ENCODE peak calls at places on chromosomes 13 and 19, in ten cellular contexts. B is HFFc6, C is foreskin fibroblast, X is body of pancreas, Z is mesothelial cell of epicardium, W is fibroblast of lung, V is RWPE2, O is kidney, U is uterus, J is dorsolateral prefrontal cortex. D is an unnamed sample.

GRCh38 chr13:50800091-50800739 is 43.3 kb downstream of the DLEU7 start:
- DNase-seq in B (no peak), C (no peak), X (no peak), Z (no peak), W (no peak), V (no peak), O (no peak), U (no peak), J (no peak), D (no peak)

GRCh38 chr19:48509467-48510194 is 2.0 kb downstream of the LMTK3 start:
- DNase-seq in B (no peak), C (no peak), X (no peak), Z (no peak), W (no peak), V (no peak), O (no peak), U (no peak), J (peak; percentile 71), D (no peak)

GRCh38 chr19:2770055-2771013 is 12.7 kb downstream of the SGTA start:
- DNase-seq in B (no peak), C (peak; percentile 71), X (peak; percentile 35), Z (no peak), W (peak; percentile 29), V (no peak), O (no peak), U (peak; percentile 66), J (peak; percentile 44), D (no peak)

GRCh38 chr19:45847661-45848060 is 15.3 kb downstream of the SYMPK start:
- DNase-seq in B (no peak), C (no peak), X (no peak), Z (no peak), W (no peak), V (no peak), O (no peak), U (no peak), J (no peak), D (no peak)

GRCh38 chr19:13103961-13104847 is 1.5 kb upstream of the LYL1 start:
- DNase-seq in B (no peak), C (no peak), X (no peak), Z (no peak), W (no peak), V (no peak), O (peak; percentile 92), U (peak; percentile 51), J (peak; percentile 62), D (peak; percentile 77)

GRCh38 chr19:1658446-1659433 is 6.3 kb upstream of the TCF3 start:
- DNase-seq in B (no peak), C (no peak), X (no peak), Z (no peak), W (no peak), V (no peak), O (peak; percentile 63), U (no peak), J (no peak), D (no peak)

GRCh38 chr19:50173144-50173543 is 10.1 kb upstream of the IZUMO2 start:
- DNase-seq in B (no peak), C (no peak), X (no peak), Z (no peak), W (no peak), V (no peak), O (no peak), U (no peak), J (no peak), D (no peak)

GRCh38 chr13:104833221-104833620 is 1702.2 kb downstream of the EFNB2 start:
- DNase-seq in B (no peak), C (no peak), X (no peak), Z (no peak), W (no peak), V (no peak), O (no peak), U (no peak), J (no peak), D (no peak)

GRCh38 chr13:78609464-78610205 is 6.3 kb upstream of the POU4F1 start:
- DNase-seq in B (no peak), C (peak; percentile 50), X (peak; percentile 23), Z (no peak), W (no peak), V (no peak), O (peak; percentile 73), U (peak; percentile 39), J (no peak), D (no peak)

GRCh38 chr19:45172611-45173208 is 5.3 kb downstream of the TRAPPC6A start:
- DNase-seq in B (no peak), C (no peak), X (no peak), Z (no peak), W (peak; percentile 34), V (peak; percentile 52), O (peak; percentile 73), U (no peak), J (no peak), D (no peak)

GRCh38 chr13:29497137-29497654 is 98.3 kb downstream of the SLC7A1 start:
- DNase-seq in B (no peak), C (no peak), X (peak; percentile 47), Z (no peak), W (peak; percentile 65), V (no peak), O (peak; percentile 83), U (peak; percentile 63), J (no peak), D (peak; percentile 43)

GRCh38 chr19:55483681-55484361 is 1.2 kb upstream of the NAT14 start:
- DNase-seq in B (no peak), C (no peak), X (no peak), Z (no peak), W (no peak), V (peak; percentile 62), O (no peak), U (no peak), J (no peak), D (no peak)

GRCh38 chr19:37929512-37929911 is 22.5 kb downstream of the SIPA1L3 start:
- DNase-seq in B (no peak), C (no peak), X (no peak), Z (no peak), W (no peak), V (no peak), O (no peak), U (no peak), J (no peak), D (no peak)
- TF ChIP-seq CTCF in B (no peak), C (no peak), X (no peak), Z (no peak), W (no peak), V (no peak), O (no peak), U (no peak), J (no peak), D (no peak)

GRCh38 chr19:10550336-10550735 is 6.6 kb downstream of the ATG4D start:
- DNase-seq in B (no peak), C (no peak), X (no peak), Z (no peak), W (no peak), V (no peak), O (no peak), U (no peak), J (no peak), D (no peak)

GRCh38 chr19:10552596-10553053 is 8.9 kb downstream of the ATG4D start:
- DNase-seq in B (no peak), C (peak; percentile 63), X (no peak), Z (no peak), W (peak; percentile 19), V (no peak), O (no peak), U (no peak), J (peak; percentile 53), D (no peak)

GRCh38 chr19:10549733-10550132 is 6.0 kb downstream of the ATG4D start:
- DNase-seq in B (no peak), C (no peak), X (no peak), Z (no peak), W (no peak), V (no peak), O (no peak), U (no peak), J (no peak), D (no peak)

GRCh38 chr19:10553087-10553667 is 9.5 kb downstream of the ATG4D start:
- DNase-seq in B (no peak), C (no peak), X (no peak), Z (no peak), W (no peak), V (no peak), O (no peak), U (no peak), J (no peak), D (no peak)

GRCh38 chr19:10551698-10552301 is 8.1 kb downstream of the ATG4D start:
- DNase-seq in B (peak; percentile 31), C (peak; percentile 56), X (peak; percentile 40), Z (no peak), W (no peak), V (no peak), O (no peak), U (no peak), J (no peak), D (no peak)
- TF ChIP-seq CTCF in B (peak; percentile 56), C (no peak), X (peak; percentile 40), Z (no peak), W (no peak), V (peak; percentile 34), O (no peak), U (no peak), J (peak; percentile 24), D (no peak)

DNA sequence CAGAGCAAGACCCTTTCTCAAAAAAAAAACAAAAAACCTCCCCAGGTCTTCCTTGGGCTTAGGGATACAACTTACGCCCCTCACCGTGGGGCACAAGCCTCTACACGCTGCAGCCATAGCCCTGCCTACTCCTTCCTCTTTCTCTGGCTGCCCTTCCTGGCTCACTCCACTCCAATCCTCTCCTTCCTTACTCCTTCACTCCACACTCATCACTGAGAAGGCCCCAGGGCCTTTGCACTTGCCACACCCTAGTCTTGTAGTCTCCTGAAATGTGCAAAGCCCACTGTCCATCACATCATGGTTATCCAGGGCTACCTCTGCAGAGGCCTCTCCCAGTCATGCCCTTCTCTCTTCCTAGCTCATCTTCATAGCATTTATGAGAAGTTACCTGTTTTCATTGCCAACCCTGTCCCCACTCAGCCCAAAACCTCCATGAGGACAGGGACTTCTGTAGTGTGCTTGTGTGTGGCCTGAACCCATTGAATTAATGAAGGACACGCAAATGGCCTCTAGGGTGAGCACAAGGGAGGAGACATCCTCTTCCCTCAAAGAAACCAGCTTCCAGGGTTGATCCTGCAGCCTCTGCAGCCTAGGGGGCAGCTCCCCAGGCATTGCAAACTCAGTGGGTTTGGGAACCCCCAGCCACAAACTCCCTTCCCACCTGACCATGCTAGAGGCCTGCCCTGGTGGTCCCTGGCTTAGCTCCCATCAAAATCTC is 7.9 kb upstream of the HSH2D start:
- DNase-seq in B (no peak), C (no peak), X (no peak), Z (no peak), W (no peak), V (no peak), O (no peak), U (no peak), J (no peak), D (no peak)
- TF ChIP-seq CTCF in B (no peak), C (no peak), X (no peak), Z (no peak), W (no peak), V (no peak), O (no peak), U (no peak), J (no peak), D (no peak)

DNA sequence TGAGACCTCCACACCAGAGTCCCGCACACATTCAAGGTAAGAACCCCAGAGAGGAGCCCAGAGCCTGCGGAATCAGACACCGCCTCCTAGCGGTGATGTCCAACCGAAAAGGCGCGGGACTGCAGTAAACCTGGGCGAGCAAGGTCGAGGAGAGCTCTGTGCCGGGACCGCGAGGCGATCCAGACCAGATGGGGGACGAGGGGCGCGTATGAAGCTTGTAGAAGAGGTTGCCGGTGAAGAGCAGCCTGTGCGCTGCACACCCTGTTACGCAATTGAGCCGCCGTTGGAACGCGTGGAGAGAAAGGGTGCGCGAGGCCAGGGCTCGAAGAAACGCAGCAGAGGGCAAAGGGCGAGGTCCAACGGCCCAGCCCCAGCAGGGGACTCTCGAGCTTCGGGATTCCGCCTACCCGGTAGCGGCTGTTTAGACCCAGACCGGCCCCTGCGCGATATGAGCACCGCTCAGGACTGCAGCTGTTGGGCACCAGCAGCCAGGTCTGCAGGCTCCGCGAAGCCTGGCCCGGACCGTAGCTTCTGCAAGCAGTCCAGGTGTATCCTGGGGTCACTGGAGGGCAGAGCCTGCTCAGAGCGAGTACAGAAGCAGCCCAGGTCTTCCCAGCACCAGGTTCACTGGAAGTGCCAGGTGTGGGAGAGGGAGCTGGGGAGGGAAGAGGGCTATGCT is 65.9 kb upstream of the ZNF599 start:
- DNase-seq in B (no peak), C (peak; percentile 6), X (peak; percentile 42), Z (no peak), W (no peak), V (no peak), O (no peak), U (no peak), J (no peak), D (peak; percentile 43)
- TF ChIP-seq CTCF in B (peak; percentile 72), C (peak; percentile 28), X (peak; percentile 23), Z (peak; percentile 50), W (peak; percentile 28), V (peak; percentile 29), O (peak; percentile 11), U (no peak), J (peak; percentile 14), D (peak; percentile 31)

D was measured in nephron progenitor cell.